ENCODE peak calls at places on chromosomes 7 and 10, in eight cellular contexts. E is IMR-90, U is heart left ventricle, O is upper lobe of right lung, P is DND-41, D is heart right ventricle, Q is psoas muscle, N is body of pancreas. A is an unnamed sample.

GRCh38 chr7:76327610-76328009 is 25.1 kb downstream of the HSPB1 start:
- DNase-seq in E (no peak), U (no peak), O (no peak), P (peak; percentile 37), D (no peak), Q (no peak), N (no peak), A (no peak)

GRCh38 chr7:7060828-7061599 is 121.3 kb upstream of the C1GALT1 start:
- DNase-seq in E (no peak), U (no peak), O (no peak), P (no peak), D (no peak), Q (no peak), N (no peak), A (no peak)

GRCh38 chr7:498678-499641 is 20.7 kb downstream of the PDGFA start:
- DNase-seq in E (no peak), U (no peak), O (peak; percentile 67), P (no peak), D (peak; percentile 40), Q (peak; percentile 36), N (peak; percentile 85), A (no peak)

GRCh38 chr10:88163572-88163971 is 300.1 kb downstream of the PTEN start:
- DNase-seq in E (no peak), U (no peak), O (no peak), P (no peak), D (no peak), Q (no peak), N (no peak), A (no peak)

GRCh38 chr7:18128846-18129245 is 101.2 kb upstream of the PRPS1L1 start:
- DNase-seq in E (no peak), U (no peak), O (no peak), P (no peak), D (no peak), Q (no peak), N (no peak), A (no peak)

GRCh38 chr7:140230862-140231778 is 54.3 kb upstream of the KDM7A start:
- DNase-seq in E (peak; percentile 39), U (peak; percentile 52), O (peak; percentile 78), P (peak; percentile 42), D (peak; percentile 39), Q (peak; percentile 58), N (peak; percentile 52), A (peak; percentile 39)

GRCh38 chr7:122844191-122844988 is 41.9 kb downstream of the CADPS2 start:
- DNase-seq in E (no peak), U (no peak), O (no peak), P (no peak), D (no peak), Q (no peak), N (no peak), A (no peak)

GRCh38 chr10:20955355-20955893 is 58.3 kb upstream of the NEBL start:
- DNase-seq in E (no peak), U (no peak), O (no peak), P (no peak), D (no peak), Q (no peak), N (no peak), A (no peak)

GRCh38 chr10:75352650-75353049 is 48.9 kb downstream of the ZNF503 start:
- DNase-seq in E (peak; percentile 41), U (no peak), O (no peak), P (no peak), D (no peak), Q (no peak), N (no peak), A (peak; percentile 64)

GRCh38 chr7:109964780-109965179 is 1126.1 kb upstream of the LRRN3 start:
- DNase-seq in E (peak; percentile 7), U (no peak), O (no peak), P (no peak), D (no peak), Q (no peak), N (no peak), A (no peak)

GRCh38 chr7:17781491-17782215 is 158.6 kb downstream of the SNX13 start:
- DNase-seq in E (peak; percentile 90), U (no peak), O (no peak), P (no peak), D (no peak), Q (no peak), N (no peak), A (no peak)

GRCh38 chr7:90626011-90626410 is 29.9 kb downstream of the CDK14 start:
- DNase-seq in E (peak; percentile 82), U (no peak), O (no peak), P (no peak), D (no peak), Q (no peak), N (no peak), A (peak; percentile 9)

GRCh38 chr7:148882668-148883232 is 1.3 kb downstream of the EZH2 start:
- DNase-seq in E (no peak), U (no peak), O (no peak), P (no peak), D (no peak), Q (no peak), N (no peak), A (peak; percentile 67)

GRCh38 chr7:1653500-1653899 is 16.6 kb upstream of the ELFN1 start:
- DNase-seq in E (no peak), U (no peak), O (no peak), P (no peak), D (no peak), Q (no peak), N (no peak), A (no peak)

GRCh38 chr7:129739427-129739826 is 127.9 kb downstream of the NRF1 start:
- DNase-seq in E (peak; percentile 76), U (peak; percentile 46), O (no peak), P (no peak), D (no peak), Q (peak; percentile 69), N (no peak), A (no peak)

GRCh38 chr7:111736475-111736874 is 174.2 kb upstream of the IMMP2L start:
- DNase-seq in E (peak; percentile 17), U (no peak), O (no peak), P (no peak), D (no peak), Q (no peak), N (no peak), A (no peak)

GRCh38 chr10:71252195-71252594 is 39.8 kb downstream of the UNC5B start:
- DNase-seq in E (no peak), U (no peak), O (no peak), P (no peak), D (no peak), Q (no peak), N (no peak), A (no peak)

GRCh38 chr10:101287183-101287830 is 58.0 kb upstream of the LBX1 start:
- DNase-seq in E (no peak), U (no peak), O (no peak), P (no peak), D (no peak), Q (no peak), N (no peak), A (no peak)

GRCh38 chr7:128135275-128136214 is 104.3 kb upstream of the LRRC4 start:
- DNase-seq in E (peak; percentile 37), U (peak; percentile 51), O (peak; percentile 81), P (peak; percentile 55), D (peak; percentile 51), Q (peak; percentile 62), N (peak; percentile 54), A (peak; percentile 71)

GRCh38 chr7:98418636-98419315 is 17.9 kb upstream of the BAIAP2L1 start:
- DNase-seq in E (peak; percentile 98), U (no peak), O (no peak), P (no peak), D (no peak), Q (no peak), N (peak; percentile 79), A (peak; percentile 63)

DNA sequence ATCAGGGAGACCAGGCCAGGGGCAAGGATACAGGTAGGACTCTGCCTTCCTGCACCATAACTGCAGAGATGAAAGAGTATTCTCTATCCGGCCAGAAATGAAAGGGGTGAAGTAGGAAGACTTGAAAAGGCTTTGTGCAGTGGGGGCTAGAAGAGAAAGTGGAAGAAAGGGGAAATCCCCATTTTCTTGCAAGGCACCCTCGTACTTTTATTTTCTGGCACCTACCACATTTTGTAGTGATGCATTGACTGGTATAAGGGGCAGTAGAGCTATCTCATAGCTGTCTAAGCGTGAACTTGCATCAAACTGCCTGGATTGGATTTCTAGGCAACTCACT is 752 bp upstream of the CAMK2G start:
- DNase-seq in E (no peak), U (no peak), O (no peak), P (peak; percentile 46), D (no peak), Q (no peak), N (no peak), A (no peak)
- H3K4me3 ChIP-seq in E (peak overlapping the region; percentile 79), U (peak overlapping the region; percentile 82), O (peak overlapping the region; percentile 74), P (peak overlapping the region; percentile 26), D (peak overlapping the region; percentile 80), Q (peak overlapping the region; percentile 83), N (peak overlapping the region; percentile 53), A (peak overlapping the region; percentile 98)

DNA sequence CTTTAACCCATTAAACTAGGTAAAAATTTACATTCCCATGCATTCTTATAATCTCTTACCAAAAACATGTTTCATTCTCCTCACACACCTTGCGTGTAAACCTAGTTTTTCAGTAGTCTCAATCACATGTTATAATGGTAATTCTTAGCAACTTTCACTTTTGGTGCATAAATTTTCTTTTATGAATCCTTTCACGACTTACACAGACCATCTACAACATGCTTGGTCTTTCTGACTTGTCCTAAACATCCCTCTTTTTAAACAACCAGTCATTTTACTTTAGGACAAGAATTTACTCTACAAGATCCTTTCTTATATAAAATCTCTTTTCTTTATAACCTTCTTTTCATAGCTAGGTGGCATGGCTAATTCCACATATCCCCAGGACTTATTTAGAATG is 25.8 kb downstream of the FBXL13 start:
- DNase-seq in E (peak; percentile 20), U (no peak), O (no peak), P (no peak), D (no peak), Q (no peak), N (no peak), A (peak; percentile 44)
- H3K9me3 ChIP-seq in E (peaks cover 5% of the 10 kb centered on the region), U (peaks cover 14% of the 10 kb centered on the region), O (no peaks in the 10 kb centered on the region), P (peaks cover 21% of the 10 kb centered on the region), D (peaks cover 21% of the 10 kb centered on the region), Q (no peaks in the 10 kb centered on the region), N (no peaks in the 10 kb centered on the region), A (peaks cover 14% of the 10 kb centered on the region)

GRCh38 chr10:102620615-102621417 is 23.5 kb upstream of the TRIM8 start:
- DNase-seq in E (peak; percentile 55), U (no peak), O (no peak), P (no peak), D (no peak), Q (peak; percentile 44), N (no peak), A (peak; percentile 94)
- H3K4me1 ChIP-seq in E (peaks cover 29% of the 10 kb centered on the region), U (peaks cover 65% of the 10 kb centered on the region), O (peaks cover 52% of the 10 kb centered on the region), P (no peaks in the 10 kb centered on the region), D (peaks cover 45% of the 10 kb centered on the region), Q (peaks cover 61% of the 10 kb centered on the region), N (peaks cover 15% of the 10 kb centered on the region), A (peaks cover 43% of the 10 kb centered on the region)

GRCh38 chr10:33336606-33337334 is 2.3 kb upstream of the NRP1 start:
- DNase-seq in E (no peak), U (peak; percentile 82), O (peak; percentile 73), P (no peak), D (peak; percentile 80), Q (peak; percentile 76), N (peak; percentile 46), A (peak; percentile 30)
- H3K4me3 ChIP-seq in E (peak overlapping the region; percentile 85), U (peak overlapping the region; percentile 88), O (peak overlapping the region; percentile 85), P (no peak overlapping the region), D (peak overlapping the region; percentile 94), Q (peak overlapping the region; percentile 84), N (no peak overlapping the region), A (peak overlapping the region; percentile 75)

A was measured in SJCRH30.